ENCODE peak calls at places on chromosomes 1 and 21, in seven cellular contexts. D is H1, C is HepG2, T is T47D, P is K562, R is HCT116, Z is SK-N-SH. Y is an unnamed sample.

GRCh38 chr1:167627865-167628641 is 2.0 kb upstream of the RCSD1 start:
- DNase-seq in R (no peak), P (peak; percentile 93), C (peak; percentile 48), T (peak; percentile 44), D (no peak), Z (no peak), Y (peak; percentile 89)

GRCh38 chr1:23124259-23125026 is 44.2 kb downstream of the LUZP1 start:
- DNase-seq in Z (no peak), D (no peak), C (no peak), R (no peak), T (no peak), P (no peak), Y (no peak)

GRCh38 chr1:201291917-201292316 is 8.6 kb downstream of the PKP1 start:
- DNase-seq in P (no peak), D (no peak), R (no peak), Z (no peak), C (no peak), T (no peak), Y (no peak)

GRCh38 chr1:158124999-158125398 is 55.7 kb upstream of the CD1D start:
- DNase-seq in R (peak; percentile 89), T (peak; percentile 96), D (peak; percentile 91), P (peak; percentile 77), C (peak; percentile 66), Z (peak; percentile 74), Y (peak; percentile 26)

GRCh38 chr1:244989813-244990212 is 125.5 kb upstream of the HNRNPU start:
- DNase-seq in C (no peak), T (no peak), R (no peak), D (no peak), P (no peak), Z (no peak), Y (no peak)

GRCh38 chr1:219446288-219446687 is 166.6 kb downstream of the ZC3H11B start:
- DNase-seq in P (no peak), Z (no peak), T (no peak), C (no peak), R (no peak), D (no peak), Y (no peak)

GRCh38 chr21:32021319-32022027 is 148.7 kb downstream of the HUNK start:
- DNase-seq in C (no peak), P (no peak), Z (peak; percentile 39), D (no peak), T (peak; percentile 89), R (no peak), Y (no peak)

GRCh38 chr1:52420713-52421112 is 16.3 kb downstream of the PRPF38A start:
- DNase-seq in C (no peak), T (no peak), Z (no peak), R (no peak), P (no peak), D (no peak), Y (no peak)

GRCh38 chr1:71311396-71311795 is 230.6 kb upstream of the ZRANB2 start:
- DNase-seq in C (no peak), D (no peak), Z (no peak), T (no peak), P (no peak), R (no peak), Y (no peak)

GRCh38 chr21:27021801-27022200 is 54.9 kb upstream of the ADAMTS5 start:
- DNase-seq in T (no peak), C (no peak), R (no peak), P (no peak), Z (no peak), D (no peak), Y (no peak)

GRCh38 chr1:99240621-99241020 is 23.7 kb upstream of the PLPPR4 start:
- DNase-seq in R (no peak), C (no peak), P (no peak), D (no peak), Z (no peak), T (no peak), Y (no peak)

GRCh38 chr1:239240736-239241135 is 145.6 kb upstream of the CHRM3 start:
- DNase-seq in P (no peak), T (no peak), R (no peak), D (no peak), C (no peak), Z (no peak), Y (no peak)

GRCh38 chr1:109881906-109882287 is 28.8 kb upstream of the CSF1 start:
- DNase-seq in T (no peak), C (no peak), P (no peak), D (no peak), R (no peak), Z (no peak), Y (no peak)

GRCh38 chr1:29121516-29121937 is 2.2 kb downstream of the TMEM200B start:
- DNase-seq in Z (peak; percentile 84), R (no peak), T (no peak), P (no peak), C (no peak), D (no peak), Y (no peak)

GRCh38 chr1:6651889-6652288 is 27.2 kb downstream of the THAP3 start:
- DNase-seq in T (no peak), R (no peak), D (no peak), Z (no peak), C (no peak), P (no peak), Y (no peak)

GRCh38 chr1:184002071-184002470 is 35.5 kb downstream of the COLGALT2 start:
- DNase-seq in P (no peak), Z (no peak), C (peak; percentile 92), R (peak; percentile 77), D (no peak), T (no peak), Y (no peak)

GRCh38 chr1:8411803-8412182 is 93.9 kb downstream of the SLC45A1 start:
- DNase-seq in R (no peak), T (no peak), P (no peak), Z (no peak), C (no peak), D (no peak), Y (no peak)

GRCh38 chr1:197677752-197678295 is 97.5 kb downstream of the DENND1B start:
- DNase-seq in P (peak; percentile 20), T (no peak), R (no peak), C (no peak), Z (no peak), D (no peak), Y (no peak)

GRCh38 chr1:209433649-209434031 is 149.9 kb upstream of the CAMK1G start:
- DNase-seq in R (no peak), C (no peak), T (peak; percentile 93), Z (no peak), D (no peak), P (no peak), Y (no peak)

GRCh38 chr1:31153423-31153822 is 86.3 kb downstream of the NKAIN1 start:
- DNase-seq in D (no peak), P (no peak), C (no peak), R (no peak), Z (no peak), T (no peak), Y (no peak)

GRCh38 chr1:202713110-202713509 is 2.9 kb upstream of the SYT2 start:
- DNase-seq in C (no peak), T (peak; percentile 33), P (no peak), D (no peak), Z (no peak), R (no peak), Y (no peak)

GRCh38 chr1:175278236-175278635 is 85.7 kb upstream of the KIAA0040 start:
- DNase-seq in C (no peak), P (no peak), Z (no peak), R (no peak), T (no peak), D (no peak), Y (no peak)

GRCh38 chr1:19185976-19186375 is 24.1 kb downstream of the UBR4 start:
- DNase-seq in T (no peak), C (no peak), P (no peak), R (no peak), D (no peak), Z (no peak), Y (no peak)

GRCh38 chr1:29515188-29515955 is 279.1 kb downstream of the PTPRU start:
- DNase-seq in R (no peak), T (no peak), P (no peak), D (no peak), C (no peak), Z (peak; percentile 44), Y (no peak)

GRCh38 chr1:5905431-5905830 is 86.8 kb downstream of the NPHP4 start:
- DNase-seq in P (no peak), C (no peak), R (no peak), D (no peak), T (no peak), Z (no peak), Y (no peak)

GRCh38 chr1:214044438-214045214 is 56.9 kb downstream of the PROX1 start:
- DNase-seq in R (no peak), C (peak; percentile 81), Z (no peak), T (no peak), P (no peak), D (no peak), Y (no peak)

GRCh38 chr1:37630426-37631038 is 4.2 kb downstream of the RSPO1 start:
- DNase-seq in P (no peak), R (no peak), Z (no peak), D (no peak), C (no peak), T (no peak), Y (no peak)
- TF ChIP-seq JUND in P (no peak), R (no peak), Z (no peak), D (no peak), C (no peak), T (no peak), Y (no peak)

GRCh38 chr1:121417289-121417955 is 232.6 kb downstream of the SRGAP2C start:
- DNase-seq in R (no peak), Z (no peak), D (no peak), P (no peak), T (no peak), C (no peak), Y (no peak)
- TF ChIP-seq JUND in R (no peak), Z (no peak), D (no peak), P (no peak), T (no peak), C (no peak), Y (no peak)

DNA sequence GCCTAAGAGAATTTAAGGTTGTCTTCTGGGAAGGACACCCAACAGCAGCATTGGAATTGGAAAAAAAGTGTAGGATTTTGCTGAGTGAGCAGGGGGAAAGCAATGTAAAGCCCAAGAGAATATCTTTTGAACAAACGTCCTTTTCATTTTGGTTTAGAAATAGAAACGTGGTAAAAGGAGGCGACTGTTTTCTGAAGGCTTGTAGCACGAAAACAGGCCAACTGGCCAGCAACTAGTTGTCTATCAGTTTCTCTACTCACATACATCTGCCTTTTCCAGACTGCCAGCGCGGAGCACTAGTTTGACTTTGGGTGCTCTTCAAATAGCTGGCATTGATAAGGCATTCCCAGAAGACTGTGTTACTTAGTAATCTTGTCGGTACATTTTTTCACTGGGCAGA is 1.2 kb upstream of the LRRC8C start:
- DNase-seq in P (no peak), C (no peak), Z (no peak), D (no peak), R (no peak), T (no peak), Y (no peak)
- TF ChIP-seq JUND in P (no peak), C (no peak), Z (no peak), D (no peak), R (no peak), T (no peak), Y (no peak)

DNA sequence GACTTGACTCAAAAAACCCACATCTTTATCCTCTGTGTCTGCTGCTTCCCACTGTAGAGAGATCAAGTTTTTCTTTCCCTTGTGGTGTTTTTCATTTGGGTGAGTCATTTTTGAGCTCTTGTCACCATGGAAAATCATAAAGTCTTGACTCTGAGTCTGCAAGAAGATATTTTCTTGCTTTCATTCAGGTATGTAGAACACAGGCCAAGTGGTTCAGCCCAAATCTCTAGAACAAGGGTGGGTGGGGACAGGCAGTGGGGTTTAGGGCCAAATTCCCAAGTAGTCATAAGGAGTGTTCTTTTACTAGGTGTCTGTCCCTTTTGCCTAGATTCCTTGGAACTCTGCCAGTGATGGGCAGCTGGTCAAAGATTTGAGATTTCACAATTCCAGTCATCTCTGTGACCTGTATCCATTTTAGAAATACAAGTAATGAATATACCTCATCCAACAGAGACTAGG is 21.5 kb upstream of the ARHGAP29 start:
- DNase-seq in Z (peak; percentile 31), D (no peak), T (no peak), R (peak; percentile 71), C (peak; percentile 52), P (no peak), Y (no peak)
- TF ChIP-seq JUND in Z (peak; percentile 76), D (no peak), T (no peak), R (peak; percentile 52), C (no peak), P (no peak), Y (no peak)

Y was measured in GM12878.